ENCODE peak calls at places on chromosomes 13 and 19, in seven cellular contexts. D is adrenal gland, C is HCT116, N is A549, W is Peyer's patch, G is gastrocnemius medialis, Z is IMR-90. X is an unnamed sample.

GRCh38 chr13:113528798-113529180 is 38.3 kb upstream of the DCUN1D2 start:
- DNase-seq in D (peak; percentile 34), C (no peak), N (no peak), W (no peak), G (no peak), Z (no peak), X (no peak)

GRCh38 chr13:77372275-77372674 is 45.4 kb upstream of the MYCBP2 start:
- DNase-seq in D (no peak), C (no peak), N (no peak), W (no peak), G (no peak), Z (no peak), X (no peak)

GRCh38 chr19:46745521-46746280 is at the start of gene FKRP:
- DNase-seq in D (no peak), C (no peak), N (peak; percentile 54), W (no peak), G (no peak), Z (no peak), X (peak; percentile 55)

GRCh38 chr19:1255186-1256161 is 7.1 kb downstream of the MIDN start:
- DNase-seq in D (peak; percentile 66), C (no peak), N (no peak), W (no peak), G (no peak), Z (no peak), X (no peak)

GRCh38 chr19:18637644-18638630 is 1.1 kb downstream of the KLHL26 start:
- DNase-seq in D (no peak), C (peak; percentile 32), N (peak; percentile 31), W (no peak), G (no peak), Z (no peak), X (no peak)

GRCh38 chr13:70016116-70016515 is 91.5 kb upstream of the ATXN8OS start:
- DNase-seq in D (no peak), C (no peak), N (no peak), W (no peak), G (no peak), Z (no peak), X (no peak)

GRCh38 chr13:19864018-19864338 is 529 bp upstream of the ZMYM5 start:
- DNase-seq in D (peak; percentile 83), C (no peak), N (no peak), W (peak; percentile 87), G (peak; percentile 52), Z (no peak), X (peak; percentile 71)

GRCh38 chr13:23344923-23345322 is 88.6 kb downstream of the SACS start:
- DNase-seq in D (no peak), C (no peak), N (no peak), W (no peak), G (no peak), Z (no peak), X (no peak)

GRCh38 chr13:31951215-31951678 is 80.3 kb upstream of the FRY start:
- DNase-seq in D (peak; percentile 80), C (no peak), N (no peak), W (peak; percentile 57), G (peak; percentile 58), Z (peak; percentile 70), X (peak; percentile 69)

GRCh38 chr13:27425151-27425917 is 915 bp downstream of the GTF3A start:
- DNase-seq in D (peak; percentile 67), C (no peak), N (no peak), W (no peak), G (no peak), Z (no peak), X (no peak)

GRCh38 chr13:113476811-113477210 is 13.7 kb downstream of the DCUN1D2 start:
- DNase-seq in D (no peak), C (no peak), N (no peak), W (no peak), G (no peak), Z (no peak), X (no peak)

GRCh38 chr19:12784394-12784870 is 6.9 kb upstream of the JUNB start:
- DNase-seq in D (no peak), C (no peak), N (no peak), W (peak; percentile 52), G (no peak), Z (peak; percentile 46), X (no peak)
- H3K4me1 ChIP-seq in D (peaks cover 64% of the 10 kb centered on the region), C (peaks cover 90% of the 10 kb centered on the region), N (peaks cover 80% of the 10 kb centered on the region), W (peaks cover 42% of the 10 kb centered on the region), G (peaks cover 61% of the 10 kb centered on the region), Z (peaks cover 49% of the 10 kb centered on the region), X (peaks cover 79% of the 10 kb centered on the region)

GRCh38 chr13:72808917-72809500 is 27.1 kb downstream of the PIBF1 start:
- DNase-seq in D (no peak), C (no peak), N (no peak), W (no peak), G (no peak), Z (peak; percentile 6), X (no peak)
- TF ChIP-seq CTCF in D (peak; percentile 74), C (peak; percentile 12), N (peak; percentile 46), W (peak; percentile 72), G (peak; percentile 69), Z (peak; percentile 44), X (peak; percentile 45)

GRCh38 chr19:55439052-55439451 is 4.0 kb downstream of the SHISA7 start:
- DNase-seq in D (no peak), C (no peak), N (no peak), W (no peak), G (no peak), Z (no peak), X (no peak)

GRCh38 chr19:55435020-55435419 is 8.1 kb downstream of the SHISA7 start:
- DNase-seq in D (no peak), C (no peak), N (no peak), W (no peak), G (no peak), Z (no peak), X (no peak)

GRCh38 chr19:55436847-55437246 is 6.3 kb downstream of the SHISA7 start:
- DNase-seq in D (no peak), C (no peak), N (no peak), W (no peak), G (no peak), Z (no peak), X (no peak)

GRCh38 chr19:55434356-55434755 is 8.7 kb downstream of the SHISA7 start:
- DNase-seq in D (no peak), C (no peak), N (no peak), W (no peak), G (no peak), Z (no peak), X (no peak)

GRCh38 chr19:55437410-55437809 is 5.7 kb downstream of the SHISA7 start:
- DNase-seq in D (peak; percentile 63), C (peak; percentile 40), N (peak; percentile 89), W (no peak), G (no peak), Z (peak; percentile 56), X (peak; percentile 64)
- TF ChIP-seq POLR2A in D (no peak), C (no peak), N (no peak), W (no peak), G (no peak), Z (no peak), X (no peak)

GRCh38 chr19:38684078-38684861 is 36.8 kb downstream of the ACTN4 start:
- DNase-seq in D (peak; percentile 87), C (peak; percentile 93), N (peak; percentile 100), W (peak; percentile 88), G (peak; percentile 86), Z (peak; percentile 91), X (no peak)

GRCh38 chr19:38679839-38680238 is 32.4 kb downstream of the ACTN4 start:
- DNase-seq in D (no peak), C (no peak), N (no peak), W (no peak), G (no peak), Z (peak; percentile 63), X (no peak)

GRCh38 chr19:38682872-38683392 is 35.5 kb downstream of the ACTN4 start:
- DNase-seq in D (no peak), C (no peak), N (no peak), W (no peak), G (no peak), Z (no peak), X (no peak)

GRCh38 chr19:38683393-38684077 is 36.1 kb downstream of the ACTN4 start:
- DNase-seq in D (peak; percentile 97), C (peak; percentile 99), N (peak; percentile 100), W (peak; percentile 92), G (peak; percentile 84), Z (peak; percentile 85), X (peak; percentile 69)

GRCh38 chr19:38682195-38682867 is 34.9 kb downstream of the ACTN4 start:
- DNase-seq in D (no peak), C (no peak), N (no peak), W (no peak), G (no peak), Z (no peak), X (no peak)
- H3K4me1 ChIP-seq in D (peaks cover 68% of the 10 kb centered on the region), C (peaks cover 99% of the 10 kb centered on the region), N (peaks cover 90% of the 10 kb centered on the region), W (peaks cover 13% of the 10 kb centered on the region), G (peaks cover 86% of the 10 kb centered on the region), Z (peaks cover 55% of the 10 kb centered on the region), X (peaks cover 77% of the 10 kb centered on the region)

GRCh38 chr19:32570081-32570785 is 10.8 kb upstream of the PDCD5 start:
- DNase-seq in D (peak; percentile 87), C (peak; percentile 26), N (peak; percentile 70), W (peak; percentile 58), G (peak; percentile 15), Z (peak; percentile 57), X (peak; percentile 46)
- TF ChIP-seq CTCF in D (peak; percentile 68), C (peak; percentile 68), N (peak; percentile 99), W (peak; percentile 50), G (peak; percentile 41), Z (peak; percentile 77), X (peak; percentile 29)

DNA sequence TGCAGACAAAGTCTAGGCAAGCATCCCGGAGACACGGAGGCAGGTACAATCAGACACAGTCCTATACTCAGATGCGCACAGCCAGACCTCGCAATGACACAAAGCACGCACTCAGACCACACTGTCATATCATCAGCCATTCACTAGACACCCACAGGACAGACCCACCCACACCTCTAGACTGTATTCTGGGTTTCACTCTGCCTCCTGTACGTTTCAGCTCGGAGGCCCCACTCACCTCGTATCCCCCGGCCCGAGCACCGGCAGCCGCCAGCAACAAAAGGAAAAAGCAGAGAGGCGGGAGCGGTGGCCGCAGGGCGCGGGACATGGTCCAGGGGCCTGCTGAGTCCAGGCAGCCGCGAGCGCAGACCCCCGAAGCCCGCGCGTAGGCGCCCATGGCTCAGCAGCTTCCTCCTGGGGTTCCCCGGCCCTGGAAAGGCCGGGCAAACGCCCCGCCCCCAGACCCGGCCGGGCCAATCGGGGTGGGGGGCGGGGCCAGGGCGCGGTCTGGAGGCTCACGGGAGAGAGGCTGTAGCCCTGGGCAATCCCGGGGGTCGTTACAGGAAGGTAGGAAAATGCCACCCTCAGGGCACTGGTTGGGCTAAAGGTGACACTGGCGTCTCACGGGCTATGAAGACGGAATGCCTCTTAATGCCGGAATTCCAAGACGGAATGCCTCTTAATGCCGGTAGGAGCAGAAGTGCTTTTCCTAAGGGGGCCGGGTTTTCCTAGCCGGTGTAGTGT is at the start of the genes MAN2B1 and WDR83:
- DNase-seq in D (peak; percentile 74), C (no peak), N (peak; percentile 73), W (peak; percentile 90), G (peak; percentile 71), Z (peak; percentile 52), X (peak; percentile 81)
- TF ChIP-seq POLR2A in D (peak; percentile 15), C (no peak), N (no peak), W (peak; percentile 14), G (no peak), Z (no peak), X (peak; percentile 45)

DNA sequence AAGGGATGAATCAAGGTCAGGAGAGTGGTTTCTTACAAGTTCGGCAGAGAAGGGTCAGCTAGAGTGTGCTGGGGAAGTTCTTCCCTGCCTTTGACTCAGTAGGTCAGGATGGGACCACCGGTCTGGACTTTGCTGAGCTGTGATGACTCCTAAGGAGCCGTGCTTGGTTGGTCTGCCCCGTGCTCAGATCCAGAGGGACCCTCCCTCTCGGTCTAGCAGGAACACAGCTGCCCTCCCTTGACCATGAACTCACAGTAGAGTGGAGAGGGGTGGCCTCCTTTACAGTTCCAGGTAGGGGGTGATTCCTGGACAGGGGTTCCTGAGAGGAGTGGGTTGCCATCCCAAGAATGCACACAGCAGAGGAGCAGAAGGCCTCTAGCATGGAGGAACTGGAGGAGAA is 4.3 kb downstream of the RPS19 start:
- DNase-seq in D (no peak), C (no peak), N (no peak), W (no peak), G (no peak), Z (no peak), X (no peak)
- H3K4me1 ChIP-seq in D (peaks cover 36% of the 10 kb centered on the region), C (peaks cover 74% of the 10 kb centered on the region), N (peaks cover 80% of the 10 kb centered on the region), W (peaks cover 28% of the 10 kb centered on the region), G (peaks cover 30% of the 10 kb centered on the region), Z (peaks cover 14% of the 10 kb centered on the region), X (peaks cover 29% of the 10 kb centered on the region)

X was measured in heart left ventricle.